ENCODE peak calls at places on chromosomes 16 and 17, in eight cellular contexts. V is caudate nucleus; Q is naive thymus-derived CD4-positive, alpha-beta T cell; W is heart left ventricle; M is GM23248; H is IMR-90; G is cardiac muscle cell; I is GM23338. S is an unnamed sample.

GRCh38 chr17:16919663-16920627 is 52.0 kb downstream of the TNFRSF13B start:
- DNase-seq in V (no peak), Q (no peak), W (peak), M (no peak), H (no peak), G (no peak), I (peak), S (no peak)

GRCh38 chr17:82298538-82299421 is 18.6 kb downstream of the CD7 start:
- DNase-seq in V (no peak), Q (no peak), W (no peak), M (no peak), H (no peak), G (no peak), I (no peak), S (no peak)

GRCh38 chr17:64357191-64357981 is 33.3 kb downstream of the PECAM1 start:
- DNase-seq in V (no peak), Q (no peak), W (peak), M (peak), H (peak), G (no peak), I (peak), S (peak)

GRCh38 chr17:42275527-42276358 is 448 bp downstream of the STAT5B start:
- DNase-seq in V (peak), Q (peak), W (no peak), M (no peak), H (peak), G (peak), I (peak), S (peak)

GRCh38 chr17:62665599-62665998 is 38.1 kb downstream of the MRC2 start:
- DNase-seq in V (no peak), Q (no peak), W (no peak), M (no peak), H (no peak), G (no peak), I (no peak), S (no peak)

GRCh38 chr16:4303973-4304372 is 11.9 kb upstream of the GLIS2 start:
- DNase-seq in V (peak), Q (no peak), W (no peak), M (no peak), H (no peak), G (no peak), I (peak), S (no peak)

GRCh38 chr17:18248300-18248731 is 10.2 kb downstream of the FLII start:
- DNase-seq in V (peak), Q (peak), W (peak), M (peak), H (peak), G (peak), I (peak), S (no peak)

GRCh38 chr17:42118545-42118944 is 2.6 kb downstream of the KAT2A start:
- DNase-seq in V (no peak), Q (peak), W (no peak), M (peak), H (peak), G (no peak), I (peak), S (no peak)

GRCh38 chr16:87266846-87267245 is 50.3 kb downstream of the C16orf95 start:
- DNase-seq in V (no peak), Q (no peak), W (peak), M (no peak), H (no peak), G (peak), I (no peak), S (no peak)

GRCh38 chr17:59761385-59762021 is 54.0 kb downstream of the VMP1 start:
- DNase-seq in V (no peak), Q (no peak), W (no peak), M (peak), H (peak), G (peak), I (peak), S (no peak)

GRCh38 chr17:21524211-21524591 is 148.0 kb downstream of the KCNJ12 start:
- DNase-seq in V (no peak), Q (no peak), W (no peak), M (no peak), H (peak), G (no peak), I (no peak), S (no peak)

GRCh38 chr17:17737938-17738894 is 57.0 kb downstream of the RAI1 start:
- DNase-seq in V (no peak), Q (no peak), W (no peak), M (no peak), H (no peak), G (peak), I (peak), S (no peak)

GRCh38 chr17:80569936-80570335 is 25.3 kb downstream of the RPTOR start:
- DNase-seq in V (no peak), Q (no peak), W (no peak), M (no peak), H (no peak), G (no peak), I (no peak), S (no peak)

GRCh38 chr17:80577876-80578275 is 33.2 kb downstream of the RPTOR start:
- DNase-seq in V (no peak), Q (no peak), W (no peak), M (no peak), H (no peak), G (no peak), I (no peak), S (no peak)

GRCh38 chr17:80574496-80574895 is 29.9 kb downstream of the RPTOR start:
- DNase-seq in V (no peak), Q (no peak), W (no peak), M (no peak), H (no peak), G (no peak), I (no peak), S (no peak)

GRCh38 chr17:80575057-80575875 is 30.6 kb downstream of the RPTOR start:
- DNase-seq in V (peak), Q (peak), W (peak), M (peak), H (peak), G (peak), I (peak), S (peak)
- H3K27ac ChIP-seq in V (no peak), Q (no peak), W (no peak), M (no peak), H (no peak), G (no peak), I (no peak), S (no peak)

DNA sequence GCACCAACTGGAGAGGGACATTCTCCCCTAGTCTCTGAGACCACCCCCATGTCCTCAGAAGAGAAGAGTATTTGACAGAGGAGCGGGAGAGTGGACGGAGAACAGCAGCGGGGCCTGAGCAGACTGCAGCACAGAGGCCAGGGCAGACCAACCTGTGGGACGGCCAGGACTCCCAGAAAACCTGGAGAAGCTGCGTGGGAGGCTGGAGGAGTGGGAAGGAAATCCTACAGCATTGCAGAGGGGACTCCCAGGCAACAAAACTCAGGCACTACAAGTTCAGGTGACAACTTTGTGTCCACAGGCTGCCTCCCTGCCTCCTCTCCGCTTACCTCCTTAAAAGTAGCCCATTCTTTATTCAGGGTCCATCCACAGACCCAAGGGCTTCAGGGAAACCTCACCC is 29.9 kb downstream of the TK2 start:
- DNase-seq in V (no peak), Q (no peak), W (no peak), M (no peak), H (no peak), G (no peak), I (no peak), S (no peak)
- H3K27ac ChIP-seq in V (peak), Q (no peak), W (peak), M (no peak), H (no peak), G (no peak), I (no peak), S (no peak)

DNA sequence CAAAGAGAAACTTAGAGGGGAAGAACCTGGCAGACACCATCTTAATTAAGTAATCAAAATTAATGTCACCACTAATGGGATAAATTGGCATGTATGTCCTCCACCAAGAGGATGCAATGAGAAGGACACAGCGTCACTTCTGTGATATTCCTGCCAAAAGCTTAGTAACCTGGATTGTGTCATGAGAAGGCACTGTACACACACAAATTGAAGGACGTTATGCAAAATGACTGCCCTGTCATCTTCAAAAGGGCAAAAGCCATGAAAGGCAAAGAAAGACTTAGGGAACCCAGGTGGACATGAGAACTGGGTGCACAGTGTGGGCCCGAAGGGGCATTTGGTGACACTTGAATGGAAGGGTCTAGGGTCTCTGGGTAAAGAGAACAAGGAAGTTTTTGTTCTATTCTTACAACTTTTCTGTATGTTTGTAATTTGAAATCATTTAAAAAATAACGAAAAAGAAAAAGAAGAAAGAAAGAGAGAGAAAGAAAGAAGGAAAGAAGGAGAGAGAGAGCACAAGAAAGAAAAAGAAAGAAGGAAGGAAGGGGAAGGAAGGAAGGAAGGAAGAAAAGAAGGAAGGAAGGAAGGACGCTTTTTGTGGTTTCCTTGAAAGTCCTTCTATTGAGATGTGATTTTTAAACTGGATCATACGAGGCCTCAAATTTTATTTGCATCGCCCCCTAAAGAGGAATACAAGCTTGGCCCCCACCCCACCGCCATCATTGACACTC is 4.0 kb upstream of the APOH start:
- DNase-seq in V (no peak), Q (no peak), W (no peak), M (no peak), H (no peak), G (no peak), I (no peak), S (no peak)
- H3K27ac ChIP-seq in V (no peak), Q (no peak), W (no peak), M (no peak), H (no peak), G (no peak), I (no peak), S (no peak)

DNA sequence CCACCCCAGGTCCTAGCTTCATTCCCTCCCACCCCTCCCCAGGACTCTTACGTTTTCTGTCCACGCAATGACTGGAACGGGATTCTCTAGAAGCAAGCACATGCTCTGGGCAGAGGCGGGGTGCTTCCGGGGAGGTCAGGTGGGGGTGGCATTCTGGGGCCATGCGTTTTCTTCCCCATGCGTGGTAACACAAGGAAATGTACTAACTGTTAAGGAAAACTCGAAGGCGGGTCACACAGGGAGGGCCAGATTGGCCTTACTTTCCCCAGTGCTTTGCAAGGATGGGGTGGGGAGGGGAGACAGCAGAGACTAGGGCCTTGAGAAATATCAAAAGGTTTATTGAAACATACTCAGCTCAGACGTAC is 26.0 kb downstream of the GPRC5B start:
- DNase-seq in V (no peak), Q (no peak), W (no peak), M (no peak), H (no peak), G (no peak), I (no peak), S (no peak)
- H3K27ac ChIP-seq in V (peak), Q (no peak), W (no peak), M (no peak), H (no peak), G (no peak), I (peak), S (no peak)

DNA sequence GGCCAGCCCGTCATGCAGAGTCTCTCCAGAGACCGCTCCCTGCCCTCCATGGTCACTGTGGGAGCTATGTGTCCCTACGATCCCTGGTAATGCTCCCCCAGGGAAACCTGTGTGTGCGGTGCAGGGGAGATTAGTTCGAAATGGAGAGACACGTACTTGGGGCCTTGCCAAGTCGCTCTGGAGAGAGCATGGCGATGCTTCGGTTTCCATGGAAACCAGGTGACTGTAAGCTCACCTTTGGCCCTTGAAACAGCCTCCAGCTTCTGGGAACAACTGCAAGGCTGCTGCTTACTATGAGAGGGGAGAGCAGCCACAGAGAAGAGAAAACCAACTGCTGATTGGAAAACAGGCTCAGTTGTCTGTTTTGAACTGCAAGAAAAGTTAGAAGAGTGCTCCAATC is 879.7 kb upstream of the EEF2KMT start:
- DNase-seq in V (no peak), Q (no peak), W (no peak), M (no peak), H (no peak), G (no peak), I (peak), S (no peak)
- H3K27ac ChIP-seq in V (no peak), Q (no peak), W (no peak), M (no peak), H (no peak), G (no peak), I (no peak), S (no peak)

GRCh38 chr17:76714822-76715461 is 4.2 kb upstream of the MXRA7 start:
- DNase-seq in V (peak), Q (peak), W (peak), M (peak), H (peak), G (peak), I (peak), S (peak)
- H3K27ac ChIP-seq in V (peak), Q (peak), W (peak), M (peak), H (peak), G (no peak), I (peak), S (no peak)

GRCh38 chr17:73430165-73430680 is 118.4 kb upstream of the CDC42EP4 start:
- DNase-seq in V (no peak), Q (no peak), W (no peak), M (no peak), H (no peak), G (no peak), I (no peak), S (no peak)

GRCh38 chr17:73429440-73430164 is 117.8 kb upstream of the CDC42EP4 start:
- DNase-seq in V (peak), Q (peak), W (peak), M (peak), H (peak), G (peak), I (peak), S (peak)

GRCh38 chr17:73432624-73433190 is 120.9 kb upstream of the CDC42EP4 start:
- DNase-seq in V (no peak), Q (no peak), W (no peak), M (no peak), H (no peak), G (no peak), I (no peak), S (no peak)

GRCh38 chr17:73431401-73432205 is 119.8 kb upstream of the CDC42EP4 start:
- DNase-seq in V (no peak), Q (no peak), W (no peak), M (no peak), H (no peak), G (no peak), I (no peak), S (peak)

GRCh38 chr17:73430848-73431247 is 119.0 kb upstream of the CDC42EP4 start:
- DNase-seq in V (no peak), Q (no peak), W (no peak), M (peak), H (no peak), G (no peak), I (no peak), S (no peak)
- H3K27ac ChIP-seq in V (no peak), Q (no peak), W (no peak), M (no peak), H (no peak), G (no peak), I (no peak), S (no peak)

GRCh38 chr17:78529251-78529650 is 47.9 kb downstream of the DNAH17 start:
- DNase-seq in V (no peak), Q (no peak), W (no peak), M (no peak), H (no peak), G (no peak), I (no peak), S (no peak)
- H3K27ac ChIP-seq in V (no peak), Q (no peak), W (no peak), M (no peak), H (no peak), G (no peak), I (no peak), S (no peak)